ENCODE peak calls at places on chromosomes 12 and 14, in seven cellular contexts. B is cardiac fibroblast, R is bronchial epithelial cell, G is thyroid gland, L is colonic mucosa, F is fibroblast of lung, M is mucosa of descending colon. N is an unnamed sample.

GRCh38 chr12:57859121-57859520 is 12.6 kb upstream of the CTDSP2 start:
- DNase-seq in B (no peak), R (no peak), G (no peak), L (no peak), F (no peak), M (no peak), N (no peak)

GRCh38 chr14:65937804-65938316 is 525.3 kb downstream of the FUT8 start:
- DNase-seq in B (no peak), R (no peak), G (no peak), L (no peak), F (no peak), M (no peak), N (no peak)

GRCh38 chr14:27917896-27918295 is 848.7 kb upstream of the FOXG1 start:
- DNase-seq in B (no peak), R (no peak), G (no peak), L (no peak), F (no peak), M (no peak), N (no peak)

GRCh38 chr12:120639771-120640721 is at the start of gene CABP1:
- DNase-seq in B (no peak), R (no peak), G (peak; percentile 59), L (peak; percentile 64), F (no peak), M (peak; percentile 58), N (peak; percentile 77)

GRCh38 chr14:36975834-36976233 is 196.6 kb downstream of the SLC25A21 start:
- DNase-seq in B (peak; percentile 23), R (peak; percentile 57), G (no peak), L (no peak), F (peak; percentile 44), M (no peak), N (no peak)

GRCh38 chr12:45278447-45278846 is 62.6 kb downstream of the ANO6 start:
- DNase-seq in B (peak; percentile 25), R (no peak), G (no peak), L (no peak), F (peak; percentile 32), M (no peak), N (no peak)

GRCh38 chr12:38204831-38205230 is 111.7 kb upstream of the ALG10B start:
- DNase-seq in B (no peak), R (no peak), G (no peak), L (no peak), F (no peak), M (no peak), N (no peak)

GRCh38 chr12:60834806-60835205 is 1239.0 kb downstream of the SLC16A7 start:
- DNase-seq in B (no peak), R (no peak), G (no peak), L (no peak), F (no peak), M (no peak), N (no peak)

GRCh38 chr12:117502633-117503032 is 141.2 kb upstream of the NOS1 start:
- DNase-seq in B (no peak), R (no peak), G (peak; percentile 66), L (no peak), F (no peak), M (no peak), N (no peak)

GRCh38 chr12:93390565-93391297 is 13.0 kb downstream of the NUDT4 start:
- DNase-seq in B (no peak), R (no peak), G (peak; percentile 58), L (no peak), F (no peak), M (no peak), N (no peak)
- TF ChIP-seq CTCF in B (no peak), R (no peak), G (no peak), L (no peak), F (no peak), M (no peak), N (no peak)

DNA sequence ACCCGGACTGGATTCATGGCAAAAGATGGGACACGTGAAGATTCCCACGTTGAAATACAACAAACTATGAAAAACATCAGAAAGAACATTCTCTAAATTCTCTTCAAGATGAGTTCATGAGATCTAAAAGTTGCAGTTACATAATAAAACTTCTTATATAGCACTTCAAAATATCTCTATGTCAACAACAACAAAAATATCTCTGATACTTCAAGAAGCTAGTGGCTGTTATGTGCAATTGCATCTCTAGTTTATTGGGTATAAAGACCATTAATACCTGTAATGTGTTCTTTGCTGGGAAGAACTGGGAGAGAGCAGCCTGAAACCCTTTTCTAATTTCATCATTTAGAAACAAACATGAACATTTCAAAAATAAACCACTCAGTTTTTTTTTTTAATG is 69.2 kb upstream of the RGS6 start:
- DNase-seq in B (peak; percentile 5), R (no peak), G (no peak), L (no peak), F (no peak), M (no peak), N (no peak)
- TF ChIP-seq CTCF in B (peak; percentile 27), R (no peak), G (no peak), L (no peak), F (peak; percentile 3), M (no peak), N (no peak)

GRCh38 chr14:55942826-55943225 is 175.4 kb upstream of the PELI2 start:
- DNase-seq in B (no peak), R (no peak), G (no peak), L (no peak), F (no peak), M (no peak), N (no peak)
- TF ChIP-seq CTCF in B (no peak), R (no peak), G (no peak), L (no peak), F (no peak), M (no peak), N (no peak)

GRCh38 chr12:67222302-67222701 is 46.9 kb upstream of the CAND1 start:
- DNase-seq in B (peak; percentile 29), R (peak; percentile 54), G (no peak), L (no peak), F (no peak), M (no peak), N (peak; percentile 36)

GRCh38 chr12:67223225-67223624 is 45.9 kb upstream of the CAND1 start:
- DNase-seq in B (no peak), R (no peak), G (no peak), L (no peak), F (no peak), M (no peak), N (no peak)

GRCh38 chr12:67217647-67218046 is 51.5 kb upstream of the CAND1 start:
- DNase-seq in B (no peak), R (no peak), G (no peak), L (no peak), F (no peak), M (no peak), N (no peak)

GRCh38 chr12:67220065-67220464 is 49.1 kb upstream of the CAND1 start:
- DNase-seq in B (peak; percentile 5), R (peak; percentile 48), G (peak; percentile 9), L (no peak), F (no peak), M (no peak), N (peak; percentile 40)
- TF ChIP-seq CTCF in B (no peak), R (peak; percentile 59), G (peak; percentile 33), L (no peak), F (no peak), M (no peak), N (peak; percentile 46)

GRCh38 chr14:100376751-100377171 is 53.6 kb downstream of the SLC25A47 start:
- DNase-seq in B (peak; percentile 46), R (no peak), G (no peak), L (no peak), F (peak; percentile 15), M (no peak), N (peak; percentile 53)
- TF ChIP-seq CTCF in B (peak; percentile 38), R (peak; percentile 35), G (no peak), L (no peak), F (peak; percentile 23), M (no peak), N (no peak)